ENCODE peak calls at places on chromosomes 12 and 14, in four cellular contexts. U, L, P and K are unnamed samples.

GRCh38 chr12:66351301-66351700 is 49.0 kb downstream of the HELB start:
- DNase-seq in U (no peak), L (no peak), P (no peak), K (no peak)

GRCh38 chr12:8078400-8078799 is 3.7 kb upstream of the NECAP1 start:
- DNase-seq in U (no peak), L (peak), P (peak), K (peak)

GRCh38 chr14:68312884-68313725 is 479.8 kb downstream of the ZFP36L1 start:
- DNase-seq in U (no peak), L (no peak), P (no peak), K (no peak)

GRCh38 chr14:101005447-101005846 is 101.9 kb upstream of the RTL1 start:
- DNase-seq in U (no peak), L (no peak), P (no peak), K (no peak)

GRCh38 chr12:29676676-29677075 is 107.1 kb downstream of the TMTC1 start:
- DNase-seq in U (no peak), L (no peak), P (no peak), K (no peak)

GRCh38 chr12:54047160-54047963 is 6.3 kb upstream of the HOXC4 start:
- DNase-seq in U (no peak), L (no peak), P (no peak), K (peak)

GRCh38 chr12:68601767-68602166 is 8.9 kb upstream of the RAP1B start:
- DNase-seq in U (no peak), L (no peak), P (no peak), K (no peak)

GRCh38 chr14:36805116-36805515 is 143.5 kb downstream of the PAX9 start:
- DNase-seq in U (no peak), L (no peak), P (no peak), K (no peak)

GRCh38 chr14:76918176-76918750 is 92.1 kb downstream of the LRRC74A start:
- DNase-seq in U (no peak), L (peak), P (no peak), K (no peak)

GRCh38 chr14:103537175-103537990 is 8.4 kb downstream of the TRMT61A start:
- DNase-seq in U (no peak), L (no peak), P (no peak), K (no peak)

GRCh38 chr14:61568572-61569011 is 126.7 kb upstream of the HIF1A start:
- DNase-seq in U (no peak), L (no peak), P (no peak), K (peak)

GRCh38 chr14:68551045-68551683 is 241.7 kb downstream of the ZFP36L1 start:
- DNase-seq in U (no peak), L (no peak), P (no peak), K (no peak)

GRCh38 chr14:79949906-79950305 is 261.4 kb downstream of the DIO2 start:
- DNase-seq in U (no peak), L (no peak), P (no peak), K (no peak)

GRCh38 chr14:24816929-24817637 is 183.1 kb upstream of the GZMB start:
- DNase-seq in U (peak), L (no peak), P (no peak), K (no peak)

GRCh38 chr14:33790996-33791395 is 159.9 kb downstream of the EGLN3 start:
- DNase-seq in U (no peak), L (no peak), P (no peak), K (no peak)

GRCh38 chr12:126780343-126780742 is 1486.6 kb upstream of the TMEM132C start:
- DNase-seq in U (no peak), L (no peak), P (no peak), K (no peak)

GRCh38 chr12:49375406-49375805 is 8.1 kb downstream of the SPATS2 start:
- DNase-seq in U (no peak), L (no peak), P (no peak), K (no peak)
- TF ChIP-seq FOXJ3 in U (no peak), L (no peak), P (no peak), K (no peak)

DNA sequence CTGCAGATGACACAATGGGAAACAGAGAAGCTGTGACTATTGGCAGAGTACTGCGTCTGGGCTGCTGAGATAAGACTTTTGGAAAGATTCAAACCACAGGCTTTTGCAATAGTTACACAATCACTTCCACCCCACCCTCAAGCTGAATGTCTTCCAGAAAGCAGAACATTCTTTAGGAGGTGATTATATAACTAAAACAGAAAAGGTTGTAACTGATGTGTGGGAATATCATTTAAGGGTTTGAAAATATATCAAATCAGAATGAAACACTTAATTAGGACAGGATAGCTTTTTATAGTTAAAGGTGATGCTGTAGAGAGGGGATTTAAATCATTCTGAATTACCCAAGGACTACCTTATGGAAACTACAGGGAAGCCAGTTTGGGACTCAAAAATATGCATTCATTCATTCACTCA is 75.2 kb upstream of the TMPO start:
- DNase-seq in U (no peak), L (no peak), P (peak), K (no peak)
- TF ChIP-seq FOXJ3 in U (no peak), L (no peak), P (no peak), K (no peak)

GRCh38 chr12:72081787-72082186 is 143.1 kb downstream of the TPH2 start:
- DNase-seq in U (no peak), L (no peak), P (no peak), K (no peak)
- TF ChIP-seq FOXJ3 in U (no peak), L (no peak), P (no peak), K (no peak)

GRCh38 chr14:38202444-38203191 is 5.1 kb upstream of the SSTR1 start:
- DNase-seq in U (no peak), L (no peak), P (no peak), K (peak)
- TF ChIP-seq FOXJ3 in U (no peak), L (no peak), P (no peak), K (no peak)

GRCh38 chr14:38839743-38840375 is 263.2 kb downstream of the SEC23A start:
- DNase-seq in U (no peak), L (no peak), P (no peak), K (no peak)
- TF ChIP-seq FOXJ3 in U (no peak), L (no peak), P (no peak), K (no peak)

GRCh38 chr12:49332891-49333371 is 4.1 kb downstream of the C1QL4 start:
- DNase-seq in U (no peak), L (peak), P (no peak), K (no peak)
- TF ChIP-seq FOXJ3 in U (no peak), L (no peak), P (no peak), K (no peak)

GRCh38 chr14:74568896-74569295 is 43.1 kb downstream of the LTBP2 start:
- DNase-seq in U (no peak), L (no peak), P (no peak), K (no peak)
- TF ChIP-seq FOXJ3 in U (no peak), L (no peak), P (no peak), K (no peak)

GRCh38 chr14:78595797-78596196 is 425.6 kb downstream of the NRXN3 start:
- DNase-seq in U (no peak), L (peak), P (no peak), K (peak)

GRCh38 chr14:78593949-78594348 is 423.8 kb downstream of the NRXN3 start:
- DNase-seq in U (no peak), L (no peak), P (no peak), K (no peak)

DNA sequence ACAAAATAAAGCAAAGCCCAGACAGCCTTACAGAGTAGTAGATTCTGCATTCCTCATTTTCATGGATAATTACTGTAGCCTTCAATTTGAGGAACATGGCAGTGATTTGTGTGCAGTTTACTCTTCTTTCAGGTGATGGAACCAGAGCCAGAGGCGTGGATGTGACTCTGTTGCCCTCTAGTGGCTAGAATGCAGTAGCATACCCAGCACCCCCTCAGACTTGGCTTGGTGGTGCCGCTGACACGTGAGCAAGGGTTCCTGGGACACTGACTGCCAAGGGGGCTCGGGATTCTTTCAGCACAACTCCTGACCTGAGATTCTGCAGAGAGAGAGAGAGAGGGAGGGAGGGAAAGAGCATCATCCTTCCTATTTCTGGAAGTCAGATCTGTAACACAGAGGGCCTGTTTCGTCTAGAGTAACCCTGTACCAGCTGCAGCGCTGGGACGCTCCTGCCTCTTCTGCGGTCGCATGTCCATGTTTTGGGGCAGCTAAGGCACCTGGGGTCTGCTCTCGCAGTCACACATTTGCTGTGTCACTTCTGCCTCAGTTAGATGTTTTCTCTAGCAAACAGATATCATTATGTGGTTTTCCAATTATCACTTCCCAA is 428.0 kb downstream of the NRXN3 start:
- DNase-seq in U (peak), L (peak), P (peak), K (peak)
- TF ChIP-seq FOXJ3 in U (no peak), L (no peak), P (no peak), K (no peak)

GRCh38 chr14:91112172-91112571 is 1.7 kb upstream of the DGLUCY start:
- DNase-seq in U (no peak), L (no peak), P (no peak), K (no peak)

GRCh38 chr14:91105673-91106072 is 8.2 kb upstream of the DGLUCY start:
- DNase-seq in U (no peak), L (no peak), P (no peak), K (no peak)

GRCh38 chr14:91111443-91111842 is 2.4 kb upstream of the DGLUCY start:
- DNase-seq in U (no peak), L (no peak), P (no peak), K (no peak)

GRCh38 chr14:91113829-91114078 is at the start of gene DGLUCY:
- DNase-seq in U (no peak), L (peak), P (no peak), K (no peak)

DNA sequence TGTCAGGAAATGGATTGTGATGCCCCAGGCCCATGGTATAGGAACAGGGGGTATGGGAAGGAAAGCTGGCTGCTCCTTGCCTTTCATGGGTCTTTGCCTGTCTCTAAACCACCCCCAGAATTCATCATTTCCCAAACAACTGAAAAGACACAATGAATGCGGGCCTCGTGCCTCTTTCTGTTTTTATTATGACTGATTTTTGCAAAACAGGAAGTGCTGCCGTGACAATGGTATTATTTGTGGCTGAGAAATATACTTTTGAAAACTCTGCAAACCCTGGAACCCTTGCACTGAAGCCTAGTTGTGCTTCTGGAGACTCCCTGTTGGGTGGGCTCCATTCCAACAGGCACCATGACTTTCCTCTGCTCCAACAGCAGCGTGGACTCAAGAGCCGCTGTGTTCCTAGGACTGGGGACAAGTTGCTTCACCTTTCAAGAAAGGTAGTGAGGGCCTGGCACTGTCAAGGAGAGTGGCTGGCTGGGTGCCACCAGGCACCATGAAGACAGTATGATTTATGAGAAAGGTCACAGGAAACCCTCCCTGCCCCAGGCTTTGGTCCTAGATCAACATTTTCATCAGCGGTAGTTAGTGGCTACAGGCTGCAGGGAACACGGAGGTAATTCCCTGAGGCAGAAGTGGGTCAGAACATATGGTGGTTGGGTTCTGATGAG is 4.8 kb upstream of the DGLUCY start:
- DNase-seq in U (no peak), L (no peak), P (no peak), K (no peak)
- TF ChIP-seq FOXJ3 in U (no peak), L (no peak), P (no peak), K (no peak)

DNA sequence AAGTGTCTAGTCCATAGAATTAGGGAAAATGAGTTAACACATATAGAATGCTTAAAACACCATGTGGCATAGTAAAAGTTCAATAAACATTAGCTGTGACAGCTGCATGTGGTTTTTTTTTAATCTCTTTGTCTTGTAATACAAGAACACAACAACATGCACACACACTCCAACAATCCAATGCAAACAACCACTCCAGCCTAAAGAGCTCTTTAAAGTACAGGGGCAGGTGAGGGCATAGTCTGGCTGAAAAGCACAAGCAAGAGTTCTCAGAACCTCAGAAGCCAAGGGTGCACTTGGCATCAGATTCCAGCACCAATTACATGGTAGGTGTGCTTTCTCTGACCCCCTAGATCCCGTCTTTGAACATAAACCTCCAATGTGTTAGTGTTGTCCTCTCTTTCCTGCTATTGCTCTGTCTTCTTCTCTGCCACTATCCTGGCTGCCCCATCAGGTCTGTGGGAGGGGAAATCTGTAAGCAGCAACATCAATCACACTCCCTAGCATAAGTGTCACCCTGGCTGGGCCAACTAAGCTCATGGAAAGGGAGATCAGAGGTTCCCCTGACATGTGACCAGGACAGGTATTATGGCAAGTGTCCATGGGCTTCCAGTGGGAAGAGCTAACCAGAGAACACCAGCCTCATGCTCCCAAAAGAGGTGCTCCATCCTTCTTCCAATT is 91.0 kb downstream of the SLC8A3 start:
- DNase-seq in U (no peak), L (no peak), P (no peak), K (no peak)
- TF ChIP-seq FOXJ3 in U (no peak), L (no peak), P (no peak), K (no peak)